ENCODE peak calls at places on chromosomes 3 and 15, in ten cellular contexts. One of them, this sample, is unnamed.

GRCh38 chr3:53478166-53478830 is 16.1 kb upstream of the CACNA1D start:
- DNase-seq in HFF-Myc: no peak
- DNase-seq in choroid plexus epithelial cell: no peak
- DNase-seq in glutamatergic neuron: no peak
- DNase-seq in RWPE1: no peak
- DNase-seq in fibroblast of pulmonary artery: no peak
- DNase-seq in fibroblast of mammary gland: no peak
- DNase-seq in Peyer's patch: peak
- DNase-seq in astrocyte of the cerebellum: no peak
- DNase-seq in heart left ventricle: no peak
- DNase-seq in this sample: no peak

GRCh38 chr15:85582076-85582718 is 201.8 kb downstream of the AKAP13 start:
- DNase-seq in HFF-Myc: no peak
- DNase-seq in choroid plexus epithelial cell: peak
- DNase-seq in glutamatergic neuron: no peak
- DNase-seq in RWPE1: no peak
- DNase-seq in fibroblast of pulmonary artery: peak
- DNase-seq in fibroblast of mammary gland: peak
- DNase-seq in Peyer's patch: no peak
- DNase-seq in astrocyte of the cerebellum: no peak
- DNase-seq in heart left ventricle: no peak
- DNase-seq in this sample: no peak

GRCh38 chr3:124885466-124886167 is 1.5 kb downstream of the ITGB5 start:
- DNase-seq in HFF-Myc: no peak
- DNase-seq in choroid plexus epithelial cell: peak
- DNase-seq in glutamatergic neuron: no peak
- DNase-seq in RWPE1: no peak
- DNase-seq in fibroblast of pulmonary artery: peak
- DNase-seq in fibroblast of mammary gland: peak
- DNase-seq in Peyer's patch: no peak
- DNase-seq in astrocyte of the cerebellum: no peak
- DNase-seq in heart left ventricle: no peak
- DNase-seq in this sample: no peak

GRCh38 chr15:78265752-78266224 is 1.4 kb downstream of the DNAJA4 start:
- DNase-seq in HFF-Myc: peak
- DNase-seq in choroid plexus epithelial cell: peak
- DNase-seq in glutamatergic neuron: no peak
- DNase-seq in RWPE1: peak
- DNase-seq in fibroblast of pulmonary artery: peak
- DNase-seq in fibroblast of mammary gland: peak
- DNase-seq in Peyer's patch: no peak
- DNase-seq in astrocyte of the cerebellum: no peak
- DNase-seq in heart left ventricle: peak
- DNase-seq in this sample: no peak

GRCh38 chr15:78650022-78650421 is 9.0 kb upstream of the CHRNB4 start:
- DNase-seq in HFF-Myc: no peak
- DNase-seq in choroid plexus epithelial cell: no peak
- DNase-seq in glutamatergic neuron: no peak
- DNase-seq in RWPE1: no peak
- DNase-seq in fibroblast of pulmonary artery: no peak
- DNase-seq in fibroblast of mammary gland: no peak
- DNase-seq in Peyer's patch: no peak
- DNase-seq in astrocyte of the cerebellum: no peak
- DNase-seq in heart left ventricle: no peak
- DNase-seq in this sample: no peak

GRCh38 chr3:46334911-46335478 is 18.9 kb upstream of the CCR2 start:
- DNase-seq in HFF-Myc: no peak
- DNase-seq in choroid plexus epithelial cell: peak
- DNase-seq in glutamatergic neuron: no peak
- DNase-seq in RWPE1: peak
- DNase-seq in fibroblast of pulmonary artery: peak
- DNase-seq in fibroblast of mammary gland: peak
- DNase-seq in Peyer's patch: no peak
- DNase-seq in astrocyte of the cerebellum: no peak
- DNase-seq in heart left ventricle: no peak
- DNase-seq in this sample: no peak

GRCh38 chr3:192933779-192934456 is 16.3 kb upstream of the MB21D2 start:
- DNase-seq in HFF-Myc: no peak
- DNase-seq in choroid plexus epithelial cell: peak
- DNase-seq in glutamatergic neuron: no peak
- DNase-seq in RWPE1: no peak
- DNase-seq in fibroblast of pulmonary artery: no peak
- DNase-seq in fibroblast of mammary gland: no peak
- DNase-seq in Peyer's patch: no peak
- DNase-seq in astrocyte of the cerebellum: no peak
- DNase-seq in heart left ventricle: no peak
- DNase-seq in this sample: no peak

GRCh38 chr3:160050019-160050418 is 61.4 kb downstream of the IL12A start:
- DNase-seq in HFF-Myc: no peak
- DNase-seq in choroid plexus epithelial cell: no peak
- DNase-seq in glutamatergic neuron: no peak
- DNase-seq in RWPE1: no peak
- DNase-seq in fibroblast of pulmonary artery: no peak
- DNase-seq in fibroblast of mammary gland: no peak
- DNase-seq in Peyer's patch: no peak
- DNase-seq in astrocyte of the cerebellum: no peak
- DNase-seq in heart left ventricle: no peak
- DNase-seq in this sample: no peak

GRCh38 chr3:31029756-31030155 is 135.3 kb upstream of the GADL1 start:
- DNase-seq in HFF-Myc: no peak
- DNase-seq in choroid plexus epithelial cell: no peak
- DNase-seq in glutamatergic neuron: no peak
- DNase-seq in RWPE1: no peak
- DNase-seq in fibroblast of pulmonary artery: no peak
- DNase-seq in fibroblast of mammary gland: no peak
- DNase-seq in Peyer's patch: no peak
- DNase-seq in astrocyte of the cerebellum: no peak
- DNase-seq in heart left ventricle: no peak
- DNase-seq in this sample: no peak

GRCh38 chr3:41125258-41125657 is 74.0 kb upstream of the CTNNB1 start:
- DNase-seq in HFF-Myc: no peak
- DNase-seq in choroid plexus epithelial cell: no peak
- DNase-seq in glutamatergic neuron: no peak
- DNase-seq in RWPE1: no peak
- DNase-seq in fibroblast of pulmonary artery: no peak
- DNase-seq in fibroblast of mammary gland: no peak
- DNase-seq in Peyer's patch: no peak
- DNase-seq in astrocyte of the cerebellum: no peak
- DNase-seq in heart left ventricle: no peak
- DNase-seq in this sample: no peak

GRCh38 chr3:31613131-31613626 is 80.5 kb downstream of the STT3B start:
- DNase-seq in HFF-Myc: no peak
- DNase-seq in choroid plexus epithelial cell: no peak
- DNase-seq in glutamatergic neuron: no peak
- DNase-seq in RWPE1: no peak
- DNase-seq in fibroblast of pulmonary artery: no peak
- DNase-seq in fibroblast of mammary gland: no peak
- DNase-seq in Peyer's patch: no peak
- DNase-seq in astrocyte of the cerebellum: no peak
- DNase-seq in heart left ventricle: no peak
- DNase-seq in this sample: no peak

GRCh38 chr3:13013994-13014754 is 59.1 kb downstream of the IQSEC1 start:
- DNase-seq in HFF-Myc: no peak
- DNase-seq in choroid plexus epithelial cell: no peak
- DNase-seq in glutamatergic neuron: no peak
- DNase-seq in RWPE1: no peak
- DNase-seq in fibroblast of pulmonary artery: no peak
- DNase-seq in fibroblast of mammary gland: no peak
- DNase-seq in Peyer's patch: peak
- DNase-seq in astrocyte of the cerebellum: no peak
- DNase-seq in heart left ventricle: no peak
- DNase-seq in this sample: no peak

GRCh38 chr3:151169700-151170224 is 33.3 kb downstream of the GPR171 start:
- DNase-seq in HFF-Myc: no peak
- DNase-seq in choroid plexus epithelial cell: no peak
- DNase-seq in glutamatergic neuron: no peak
- DNase-seq in RWPE1: no peak
- DNase-seq in fibroblast of pulmonary artery: no peak
- DNase-seq in fibroblast of mammary gland: no peak
- DNase-seq in Peyer's patch: no peak
- DNase-seq in astrocyte of the cerebellum: no peak
- DNase-seq in heart left ventricle: peak
- DNase-seq in this sample: peak

GRCh38 chr3:185460719-185461350 is 38.0 kb downstream of the TMEM41A start:
- DNase-seq in HFF-Myc: no peak
- DNase-seq in choroid plexus epithelial cell: peak
- DNase-seq in glutamatergic neuron: no peak
- DNase-seq in RWPE1: peak
- DNase-seq in fibroblast of pulmonary artery: peak
- DNase-seq in fibroblast of mammary gland: peak
- DNase-seq in Peyer's patch: no peak
- DNase-seq in astrocyte of the cerebellum: peak
- DNase-seq in heart left ventricle: no peak
- DNase-seq in this sample: no peak

DNA sequence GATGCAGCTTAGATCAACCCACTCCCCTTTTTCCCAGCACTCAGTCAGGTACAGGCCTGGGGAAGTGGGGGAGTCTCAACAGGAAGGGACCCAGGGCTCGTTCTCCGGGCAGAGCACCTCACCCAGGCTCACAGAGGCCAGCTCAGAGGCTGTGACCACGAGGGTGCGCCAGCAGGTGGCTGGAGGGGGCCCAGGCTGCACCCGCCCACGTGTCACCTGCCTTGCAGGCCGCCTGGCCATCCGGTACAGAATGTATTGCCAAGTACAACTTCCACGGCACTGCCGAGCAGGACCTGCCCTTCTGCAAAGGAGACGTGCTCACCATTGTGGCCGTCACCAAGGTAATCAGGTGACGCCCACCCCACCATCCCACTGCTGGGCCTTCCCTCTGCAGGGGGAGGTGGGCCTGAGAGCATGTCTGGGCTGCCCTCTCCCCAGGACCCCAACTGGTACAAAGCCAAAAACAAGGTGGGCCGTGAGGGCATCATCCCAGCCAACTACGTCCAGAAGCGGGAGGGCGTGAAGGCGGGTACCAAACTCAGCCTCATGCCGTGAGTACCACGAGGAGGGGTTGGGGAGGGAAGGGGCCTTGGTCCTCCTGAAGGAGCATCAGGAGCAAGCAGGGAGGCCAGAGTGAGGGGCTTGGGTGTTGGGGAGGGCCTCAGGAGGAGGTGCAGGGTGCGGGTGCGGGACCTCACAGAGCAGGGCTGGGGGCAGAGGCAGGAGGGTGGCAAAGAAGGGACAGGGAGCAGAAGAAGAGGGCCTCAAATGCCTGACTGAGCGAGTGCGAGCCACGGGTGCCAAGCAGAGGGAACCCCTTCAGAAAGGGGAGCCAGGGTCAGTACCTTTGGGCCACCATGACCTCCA is 14.0 kb upstream of the LMAN1L start:
- DNase-seq in HFF-Myc: no peak
- DNase-seq in choroid plexus epithelial cell: no peak
- DNase-seq in glutamatergic neuron: no peak
- DNase-seq in RWPE1: no peak
- DNase-seq in fibroblast of pulmonary artery: no peak
- DNase-seq in fibroblast of mammary gland: no peak
- DNase-seq in Peyer's patch: peak
- DNase-seq in astrocyte of the cerebellum: no peak
- DNase-seq in heart left ventricle: peak
- DNase-seq in this sample: no peak
- TF ChIP-seq CTCF in HFF-Myc: no peak
- TF ChIP-seq CTCF in choroid plexus epithelial cell: no peak
- TF ChIP-seq CTCF in glutamatergic neuron: no peak
- TF ChIP-seq CTCF in RWPE1: no peak
- TF ChIP-seq CTCF in fibroblast of pulmonary artery: no peak
- TF ChIP-seq CTCF in fibroblast of mammary gland: no peak
- TF ChIP-seq CTCF in Peyer's patch: peak
- TF ChIP-seq CTCF in astrocyte of the cerebellum: no peak
- TF ChIP-seq CTCF in heart left ventricle: peak
- TF ChIP-seq CTCF in this sample: no peak

GRCh38 chr3:130759692-130760338 is 13.2 kb upstream of the PIK3R4 start:
- DNase-seq in HFF-Myc: peak
- DNase-seq in choroid plexus epithelial cell: peak
- DNase-seq in glutamatergic neuron: peak
- DNase-seq in RWPE1: peak
- DNase-seq in fibroblast of pulmonary artery: peak
- DNase-seq in fibroblast of mammary gland: peak
- DNase-seq in Peyer's patch: no peak
- DNase-seq in astrocyte of the cerebellum: peak
- DNase-seq in heart left ventricle: no peak
- DNase-seq in this sample: no peak
- TF ChIP-seq CTCF in HFF-Myc: peak
- TF ChIP-seq CTCF in choroid plexus epithelial cell: peak
- TF ChIP-seq CTCF in glutamatergic neuron: peak
- TF ChIP-seq CTCF in RWPE1: peak
- TF ChIP-seq CTCF in fibroblast of pulmonary artery: peak
- TF ChIP-seq CTCF in fibroblast of mammary gland: peak
- TF ChIP-seq CTCF in Peyer's patch: peak
- TF ChIP-seq CTCF in astrocyte of the cerebellum: peak
- TF ChIP-seq CTCF in heart left ventricle: peak
- TF ChIP-seq CTCF in this sample: no peak

GRCh38 chr3:105662326-105662725 is 206.5 kb downstream of the CBLB start:
- DNase-seq in HFF-Myc: no peak
- DNase-seq in choroid plexus epithelial cell: peak
- DNase-seq in glutamatergic neuron: no peak
- DNase-seq in RWPE1: no peak
- DNase-seq in fibroblast of pulmonary artery: no peak
- DNase-seq in fibroblast of mammary gland: no peak
- DNase-seq in Peyer's patch: no peak
- DNase-seq in astrocyte of the cerebellum: no peak
- DNase-seq in heart left ventricle: no peak
- DNase-seq in this sample: no peak
- TF ChIP-seq CTCF in HFF-Myc: no peak
- TF ChIP-seq CTCF in choroid plexus epithelial cell: no peak
- TF ChIP-seq CTCF in glutamatergic neuron: no peak
- TF ChIP-seq CTCF in RWPE1: no peak
- TF ChIP-seq CTCF in fibroblast of pulmonary artery: no peak
- TF ChIP-seq CTCF in fibroblast of mammary gland: no peak
- TF ChIP-seq CTCF in Peyer's patch: no peak
- TF ChIP-seq CTCF in astrocyte of the cerebellum: no peak
- TF ChIP-seq CTCF in heart left ventricle: no peak
- TF ChIP-seq CTCF in this sample: no peak

GRCh38 chr3:117892991-117893390 is 1141.7 kb downstream of the IGSF11 start:
- DNase-seq in HFF-Myc: no peak
- DNase-seq in choroid plexus epithelial cell: peak
- DNase-seq in glutamatergic neuron: no peak
- DNase-seq in RWPE1: no peak
- DNase-seq in fibroblast of pulmonary artery: no peak
- DNase-seq in fibroblast of mammary gland: no peak
- DNase-seq in Peyer's patch: no peak
- DNase-seq in astrocyte of the cerebellum: peak
- DNase-seq in heart left ventricle: no peak
- DNase-seq in this sample: no peak

GRCh38 chr3:117893638-117894037 is 1141.0 kb downstream of the IGSF11 start:
- DNase-seq in HFF-Myc: no peak
- DNase-seq in choroid plexus epithelial cell: no peak
- DNase-seq in glutamatergic neuron: no peak
- DNase-seq in RWPE1: peak
- DNase-seq in fibroblast of pulmonary artery: no peak
- DNase-seq in fibroblast of mammary gland: no peak
- DNase-seq in Peyer's patch: no peak
- DNase-seq in astrocyte of the cerebellum: no peak
- DNase-seq in heart left ventricle: no peak
- DNase-seq in this sample: no peak

GRCh38 chr3:117903226-117903625 is 1131.4 kb downstream of the IGSF11 start:
- DNase-seq in HFF-Myc: no peak
- DNase-seq in choroid plexus epithelial cell: peak
- DNase-seq in glutamatergic neuron: peak
- DNase-seq in RWPE1: no peak
- DNase-seq in fibroblast of pulmonary artery: peak
- DNase-seq in fibroblast of mammary gland: peak
- DNase-seq in Peyer's patch: no peak
- DNase-seq in astrocyte of the cerebellum: peak
- DNase-seq in heart left ventricle: no peak
- DNase-seq in this sample: no peak

GRCh38 chr3:117898722-117899121 is 1135.9 kb downstream of the IGSF11 start:
- DNase-seq in HFF-Myc: peak
- DNase-seq in choroid plexus epithelial cell: peak
- DNase-seq in glutamatergic neuron: no peak
- DNase-seq in RWPE1: no peak
- DNase-seq in fibroblast of pulmonary artery: peak
- DNase-seq in fibroblast of mammary gland: peak
- DNase-seq in Peyer's patch: no peak
- DNase-seq in astrocyte of the cerebellum: no peak
- DNase-seq in heart left ventricle: no peak
- DNase-seq in this sample: no peak
- TF ChIP-seq CTCF in HFF-Myc: peak
- TF ChIP-seq CTCF in choroid plexus epithelial cell: peak
- TF ChIP-seq CTCF in glutamatergic neuron: peak
- TF ChIP-seq CTCF in RWPE1: no peak
- TF ChIP-seq CTCF in fibroblast of pulmonary artery: peak
- TF ChIP-seq CTCF in fibroblast of mammary gland: peak
- TF ChIP-seq CTCF in Peyer's patch: peak
- TF ChIP-seq CTCF in astrocyte of the cerebellum: peak
- TF ChIP-seq CTCF in heart left ventricle: no peak
- TF ChIP-seq CTCF in this sample: no peak

This sample was measured in activated B cell treated with CpG ODN at 0.5 μM for 24 hours.